ENCODE peak calls at places on chromosomes 7 and 10, in ten cellular contexts. U, N, Y, I, W, Z, R, L, M and A are unnamed samples.

GRCh38 chr10:7480742-7481381 is 70.0 kb upstream of the SFMBT2 start:
- DNase-seq in U (no peak), N (peak), Y (no peak), I (no peak), W (no peak), Z (no peak), R (no peak), L (no peak), M (peak), A (no peak)

GRCh38 chr7:30465342-30466170 is 13.0 kb downstream of the NOD1 start:
- DNase-seq in U (no peak), N (peak), Y (no peak), I (no peak), W (no peak), Z (no peak), R (peak), L (no peak), M (no peak), A (peak)

GRCh38 chr10:6054884-6055283 is 7.3 kb downstream of the IL2RA start:
- DNase-seq in U (no peak), N (no peak), Y (no peak), I (no peak), W (no peak), Z (no peak), R (no peak), L (no peak), M (peak), A (peak)

GRCh38 chr10:102918817-102919236 is 733 bp downstream of the CNNM2 start:
- DNase-seq in U (no peak), N (peak), Y (peak), I (no peak), W (no peak), Z (peak), R (no peak), L (peak), M (no peak), A (no peak)

GRCh38 chr10:93495654-93496321 is 624 bp upstream of the CEP55 start:
- DNase-seq in U (no peak), N (peak), Y (no peak), I (no peak), W (no peak), Z (peak), R (peak), L (no peak), M (peak), A (peak)

GRCh38 chr7:105760549-105761447 is 115.6 kb downstream of the ATXN7L1 start:
- DNase-seq in U (no peak), N (no peak), Y (peak), I (no peak), W (no peak), Z (no peak), R (no peak), L (no peak), M (no peak), A (no peak)

GRCh38 chr7:10780400-10780747 is 193.3 kb upstream of the PHF14 start:
- DNase-seq in U (no peak), N (no peak), Y (no peak), I (no peak), W (no peak), Z (no peak), R (no peak), L (no peak), M (no peak), A (no peak)

GRCh38 chr7:45173596-45174327 is 16.2 kb downstream of the RAMP3 start:
- DNase-seq in U (peak), N (no peak), Y (no peak), I (no peak), W (no peak), Z (no peak), R (no peak), L (no peak), M (no peak), A (no peak)

GRCh38 chr7:2528481-2529095 is 9.0 kb downstream of the LFNG start:
- DNase-seq in U (no peak), N (no peak), Y (no peak), I (no peak), W (no peak), Z (no peak), R (no peak), L (no peak), M (no peak), A (no peak)

GRCh38 chr10:7107287-7107686 is 303.5 kb downstream of the SFMBT2 start:
- DNase-seq in U (no peak), N (no peak), Y (no peak), I (no peak), W (peak), Z (peak), R (no peak), L (no peak), M (no peak), A (no peak)

GRCh38 chr10:99520040-99520803 is 12.5 kb upstream of the NKX2-3 start:
- DNase-seq in U (no peak), N (no peak), Y (no peak), I (no peak), W (no peak), Z (peak), R (no peak), L (no peak), M (no peak), A (no peak)

GRCh38 chr7:107948645-107949442 is 54.1 kb downstream of the LAMB1 start:
- DNase-seq in U (no peak), N (no peak), Y (no peak), I (no peak), W (peak), Z (no peak), R (peak), L (no peak), M (no peak), A (peak)

GRCh38 chr10:63707254-63707910 is 186.2 kb downstream of the REEP3 start:
- DNase-seq in U (no peak), N (no peak), Y (no peak), I (no peak), W (peak), Z (peak), R (peak), L (no peak), M (no peak), A (peak)

GRCh38 chr10:26721561-26721960 is 24.1 kb downstream of the PDSS1 start:
- DNase-seq in U (no peak), N (no peak), Y (peak), I (no peak), W (no peak), Z (no peak), R (no peak), L (no peak), M (no peak), A (no peak)

GRCh38 chr10:79446451-79447020 is 1.1 kb upstream of the ZCCHC24 start:
- DNase-seq in U (peak), N (no peak), Y (no peak), I (no peak), W (no peak), Z (peak), R (no peak), L (peak), M (peak), A (no peak)

GRCh38 chr10:4254101-4254994 is 469.3 kb upstream of the KLF6 start:
- DNase-seq in U (no peak), N (no peak), Y (no peak), I (no peak), W (peak), Z (peak), R (peak), L (no peak), M (no peak), A (no peak)

GRCh38 chr10:79139124-79139835 is 70.5 kb downstream of the ZMIZ1 start:
- DNase-seq in U (peak), N (no peak), Y (no peak), I (no peak), W (peak), Z (peak), R (peak), L (no peak), M (no peak), A (no peak)

GRCh38 chr7:954330-955238 is at the start of gene ADAP1:
- DNase-seq in U (peak), N (peak), Y (peak), I (no peak), W (no peak), Z (peak), R (peak), L (peak), M (peak), A (peak)

GRCh38 chr10:132397036-132397541 is at the start of gene PWWP2B:
- DNase-seq in U (peak), N (peak), Y (peak), I (no peak), W (no peak), Z (peak), R (no peak), L (peak), M (peak), A (no peak)

GRCh38 chr10:119139464-119140067 is 25.9 kb downstream of the SFXN4 start:
- DNase-seq in U (peak), N (no peak), Y (peak), I (peak), W (no peak), Z (no peak), R (peak), L (peak), M (no peak), A (peak)

GRCh38 chr10:29392376-29393021 is 103.6 kb downstream of the LYZL1 start:
- DNase-seq in U (no peak), N (peak), Y (no peak), I (peak), W (no peak), Z (peak), R (peak), L (peak), M (no peak), A (peak)

GRCh38 chr7:4702961-4703512 is 20.9 kb downstream of the FOXK1 start:
- DNase-seq in U (no peak), N (no peak), Y (no peak), I (no peak), W (no peak), Z (no peak), R (no peak), L (no peak), M (no peak), A (no peak)

GRCh38 chr7:668139-668871 is 58.2 kb upstream of the DNAAF5 start:
- DNase-seq in U (no peak), N (no peak), Y (no peak), I (no peak), W (peak), Z (peak), R (peak), L (no peak), M (no peak), A (no peak)

GRCh38 chr10:119090968-119091367 is 10.4 kb upstream of the EIF3A start:
- DNase-seq in U (no peak), N (no peak), Y (peak), I (no peak), W (no peak), Z (no peak), R (peak), L (no peak), M (no peak), A (no peak)

GRCh38 chr10:110410329-110411046 is 87.2 kb upstream of the DUSP5 start:
- DNase-seq in U (peak), N (no peak), Y (no peak), I (no peak), W (peak), Z (peak), R (peak), L (no peak), M (no peak), A (peak)

GRCh38 chr10:45034301-45034700 is 33.6 kb downstream of the ZNF22 start:
- DNase-seq in U (no peak), N (no peak), Y (no peak), I (no peak), W (no peak), Z (no peak), R (peak), L (no peak), M (no peak), A (no peak)

GRCh38 chr10:16585103-16585502 is 63.4 kb upstream of the C1QL3 start:
- DNase-seq in U (no peak), N (no peak), Y (no peak), I (no peak), W (no peak), Z (no peak), R (no peak), L (no peak), M (no peak), A (no peak)